ENCODE peak calls at places on chromosomes 12 and 14, in four cellular contexts. J is stimulated activated CD8-positive, alpha-beta memory T cell treated with anti-CD3 and anti-CD28 coated beads, Interleukin-15, amount 100 ng/mL, for 24 hours; C is mammary epithelial cell; Q is neuronal stem cell. O is an unnamed sample.

GRCh38 chr12:108734200-108734906 is 3.0 kb upstream of the CORO1C start:
- DNase-seq in J (no peak), C (peak; percentile 97), Q (no peak), O (no peak)

GRCh38 chr14:104334812-104335161 is 196.4 kb downstream of the KIF26A start:
- DNase-seq in J (no peak), C (no peak), Q (no peak), O (no peak)

GRCh38 chr12:76611533-76611932 is 52.0 kb upstream of the OSBPL8 start:
- DNase-seq in J (no peak), C (peak; percentile 98), Q (no peak), O (no peak)

GRCh38 chr14:24576766-24577165 is 716 bp upstream of the CTSG start:
- DNase-seq in J (no peak), C (no peak), Q (no peak), O (no peak)

GRCh38 chr12:56684745-56685369 is 3.2 kb downstream of the PTGES3 start:
- DNase-seq in J (no peak), C (no peak), Q (no peak), O (no peak)

GRCh38 chr14:88987516-88987915 is 163.1 kb downstream of the TTC8 start:
- DNase-seq in J (no peak), C (peak; percentile 96), Q (no peak), O (no peak)

GRCh38 chr12:67578976-67579661 is 69.4 kb upstream of the DYRK2 start:
- DNase-seq in J (no peak), C (peak; percentile 65), Q (no peak), O (no peak)

GRCh38 chr14:59600211-59600945 is 23.8 kb upstream of the CCDC175 start:
- DNase-seq in J (no peak), C (no peak), Q (no peak), O (no peak)

GRCh38 chr12:33438890-33439586 is 581 bp downstream of the SYT10 start:
- DNase-seq in J (no peak), C (peak; percentile 24), Q (peak; percentile 27), O (peak; percentile 7)

GRCh38 chr14:95895720-95896119 is 19.1 kb downstream of the TUNAR start:
- DNase-seq in J (no peak), C (no peak), Q (no peak), O (no peak)

GRCh38 chr12:91180577-91180976 is 2.0 kb downstream of the DCN start:
- DNase-seq in J (no peak), C (no peak), Q (no peak), O (no peak)

GRCh38 chr14:94122438-94122837 is 7.0 kb downstream of the IFI27L2 start:
- DNase-seq in J (no peak), C (no peak), Q (no peak), O (no peak)

GRCh38 chr14:96752594-96752993 is 44.6 kb upstream of the VRK1 start:
- DNase-seq in J (no peak), C (peak; percentile 32), Q (no peak), O (no peak)

GRCh38 chr12:41907036-41907435 is 237.6 kb downstream of the GXYLT1 start:
- DNase-seq in J (no peak), C (no peak), Q (no peak), O (no peak)

GRCh38 chr14:80447396-80447795 is 236.1 kb upstream of the DIO2 start:
- DNase-seq in J (no peak), C (peak; percentile 40), Q (no peak), O (no peak)

GRCh38 chr14:102094101-102094500 is 7.3 kb upstream of the HSP90AA1 start:
- DNase-seq in J (no peak), C (peak; percentile 34), Q (no peak), O (peak; percentile 65)

O was measured in right cardiac atrium.